ENCODE peak calls at places on chromosomes 6 and 20, in six cellular contexts. Q is IMR-90, J is A549, A is K562, H is HepG2, L is GM12878. B is an unnamed sample.

GRCh38 chr6:111894272-111894671 is 21.0 kb upstream of the FYN start:
- DNase-seq in Q (peak), J (no peak), A (no peak), H (no peak), L (no peak), B (no peak)

GRCh38 chr20:32521780-32522524 is 63.2 kb downstream of the NOL4L start:
- DNase-seq in Q (peak), J (peak), A (peak), H (peak), L (no peak), B (peak)

GRCh38 chr20:561437-562231 is 18.0 kb upstream of the CSNK2A1 start:
- DNase-seq in Q (peak), J (peak), A (peak), H (peak), L (no peak), B (peak)

GRCh38 chr6:22078802-22079545 is 217.9 kb downstream of the PRL start:
- DNase-seq in Q (no peak), J (no peak), A (no peak), H (no peak), L (no peak), B (peak)

GRCh38 chr20:7113577-7114466 is 346.3 kb downstream of the BMP2 start:
- DNase-seq in Q (peak), J (peak), A (no peak), H (peak), L (no peak), B (peak)

GRCh38 chr6:43867246-43867645 is 97.2 kb downstream of the VEGFA start:
- DNase-seq in Q (no peak), J (no peak), A (no peak), H (no peak), L (no peak), B (no peak)

GRCh38 chr6:11618533-11618932 is 81.0 kb downstream of the TMEM170B start:
- DNase-seq in Q (peak), J (peak), A (no peak), H (no peak), L (peak), B (peak)

GRCh38 chr6:50185006-50185405 is 135.3 kb upstream of the DEFB112 start:
- DNase-seq in Q (no peak), J (peak), A (no peak), H (peak), L (no peak), B (peak)

GRCh38 chr6:10720229-10720959 is 2.5 kb upstream of the TMEM14C start:
- DNase-seq in Q (peak), J (no peak), A (no peak), H (peak), L (no peak), B (no peak)

GRCh38 chr20:31596831-31597482 is 8.1 kb upstream of the ID1 start:
- DNase-seq in Q (no peak), J (no peak), A (no peak), H (no peak), L (no peak), B (no peak)

GRCh38 chr20:8903655-8904605 is 165.0 kb upstream of the PLCB4 start:
- DNase-seq in Q (no peak), J (no peak), A (no peak), H (no peak), L (no peak), B (no peak)

GRCh38 chr6:140566706-140567330 is 1192.4 kb upstream of the CITED2 start:
- DNase-seq in Q (peak), J (no peak), A (no peak), H (no peak), L (no peak), B (no peak)

GRCh38 chr20:2619961-2620595 is 32.4 kb upstream of the NOP56 start:
- DNase-seq in Q (peak), J (peak), A (no peak), H (peak), L (no peak), B (no peak)

GRCh38 chr6:56724455-56724854 is 81.8 kb upstream of the DST start:
- DNase-seq in Q (peak), J (no peak), A (no peak), H (no peak), L (no peak), B (no peak)

GRCh38 chr6:166448432-166448831 is 65.7 kb upstream of the MPC1 start:
- DNase-seq in Q (no peak), J (no peak), A (no peak), H (no peak), L (no peak), B (no peak)

GRCh38 chr6:166449641-166450040 is 66.9 kb upstream of the MPC1 start:
- DNase-seq in Q (no peak), J (no peak), A (no peak), H (no peak), L (no peak), B (no peak)

GRCh38 chr6:166446567-166447065 is 63.9 kb upstream of the MPC1 start:
- DNase-seq in Q (peak), J (no peak), A (no peak), H (no peak), L (no peak), B (no peak)

GRCh38 chr6:166450167-166450873 is 67.6 kb upstream of the MPC1 start:
- DNase-seq in Q (no peak), J (no peak), A (no peak), H (no peak), L (no peak), B (no peak)

DNA sequence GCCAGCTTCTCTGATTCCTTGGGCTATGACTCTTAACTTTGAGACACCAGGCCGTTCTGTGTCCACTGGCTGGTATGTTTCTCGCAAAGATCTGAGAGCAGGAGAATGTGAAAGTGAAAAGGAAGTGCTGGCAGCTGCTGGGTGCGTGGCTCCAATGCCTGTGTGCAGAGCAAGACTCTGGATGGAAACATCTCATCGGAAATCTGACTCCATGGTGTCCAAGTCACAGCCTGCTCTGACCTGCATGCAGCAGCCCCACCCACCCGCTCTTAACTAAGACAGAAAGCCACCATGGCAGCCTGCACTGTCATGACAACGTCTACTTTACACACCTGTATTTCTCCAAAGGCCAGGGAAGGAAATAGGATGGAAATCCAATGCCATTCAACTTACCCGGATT is 66.3 kb upstream of the MPC1 start:
- DNase-seq in Q (no peak), J (no peak), A (no peak), H (no peak), L (no peak), B (no peak)
- TF ChIP-seq BHLHE40 in Q (no peak), J (no peak), A (no peak), H (no peak), L (no peak), B (no peak)

GRCh38 chr6:142014515-142014914 is 118.2 kb upstream of the GJE1 start:
- DNase-seq in Q (peak), J (peak), A (no peak), H (no peak), L (no peak), B (no peak)
- TF ChIP-seq BHLHE40 in Q (no peak), J (no peak), A (no peak), H (no peak), L (no peak), B (no peak)

GRCh38 chr20:63218701-63219446 is 2.9 kb upstream of the YTHDF1 start:
- DNase-seq in Q (no peak), J (no peak), A (no peak), H (no peak), L (no peak), B (no peak)

GRCh38 chr20:63219447-63219821 is 3.5 kb upstream of the YTHDF1 start:
- DNase-seq in Q (no peak), J (no peak), A (no peak), H (no peak), L (no peak), B (no peak)

GRCh38 chr20:63216041-63216848 is at the start of gene YTHDF1:
- DNase-seq in Q (peak), J (peak), A (peak), H (peak), L (peak), B (peak)

GRCh38 chr20:63216849-63217471 is 1.0 kb upstream of the YTHDF1 start:
- DNase-seq in Q (no peak), J (no peak), A (no peak), H (no peak), L (no peak), B (no peak)

GRCh38 chr20:63217706-63218105 is 1.8 kb upstream of the YTHDF1 start:
- DNase-seq in Q (no peak), J (no peak), A (no peak), H (peak), L (no peak), B (no peak)
- TF ChIP-seq BHLHE40 in Q (no peak), J (no peak), A (no peak), H (no peak), L (no peak), B (no peak)

DNA sequence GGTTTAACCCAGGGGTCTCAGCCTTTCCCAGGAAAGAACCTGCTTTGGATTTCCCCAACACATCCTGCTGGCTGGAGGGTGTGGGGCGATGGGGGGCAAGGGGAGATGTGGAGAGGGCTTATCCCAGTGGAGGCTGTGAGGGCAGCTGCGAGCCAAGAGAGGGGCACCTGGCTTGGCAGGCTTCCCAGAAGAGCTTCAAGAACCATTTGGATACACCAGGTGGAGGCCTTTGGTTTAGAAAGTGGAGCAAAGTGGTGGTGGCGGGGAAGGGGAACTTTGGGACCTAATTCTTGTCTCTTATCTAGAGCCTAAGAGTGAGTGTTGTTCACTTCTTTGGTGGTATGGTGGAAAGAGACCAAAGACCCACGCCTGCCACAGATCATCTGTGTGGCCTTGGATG is 12.4 kb downstream of the CD40 start:
- DNase-seq in Q (no peak), J (no peak), A (no peak), H (no peak), L (peak), B (no peak)
- TF ChIP-seq BHLHE40 in Q (no peak), J (no peak), A (no peak), H (no peak), L (no peak), B (no peak)

GRCh38 chr20:37630161-37630560 is 63.7 kb upstream of the CTNNBL1 start:
- DNase-seq in Q (no peak), J (no peak), A (no peak), H (no peak), L (no peak), B (no peak)
- TF ChIP-seq BHLHE40 in Q (no peak), J (no peak), A (no peak), H (no peak), L (no peak), B (no peak)

DNA sequence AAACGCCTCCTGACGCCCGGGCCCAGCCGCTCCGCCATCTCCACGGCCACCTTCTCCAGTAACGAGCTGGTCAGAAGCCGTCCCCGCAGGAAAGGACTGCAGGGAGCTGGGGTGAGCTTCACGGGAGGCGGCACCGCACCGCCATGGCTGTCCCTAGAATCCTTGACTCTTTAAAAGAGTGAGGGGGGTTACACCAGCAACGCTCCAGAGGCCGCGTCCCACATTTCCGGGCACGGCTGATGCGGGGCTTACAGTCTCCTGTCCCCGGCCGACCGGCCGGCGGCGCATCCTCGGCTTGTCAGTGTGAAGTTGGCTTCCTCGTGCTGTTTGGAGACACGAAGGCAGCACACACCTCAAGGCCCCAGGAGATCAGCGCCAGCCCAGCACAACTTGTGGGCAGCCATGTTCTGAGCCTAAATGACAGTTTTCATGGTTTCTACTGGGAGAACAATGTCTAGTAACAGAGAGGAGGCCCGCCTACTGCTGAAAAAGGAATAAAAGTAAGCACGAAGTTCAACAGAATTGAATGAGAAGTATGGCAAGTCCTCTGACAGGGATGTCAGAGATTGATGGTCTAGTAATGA is 30.4 kb downstream of the SLC2A4RG start:
- DNase-seq in Q (no peak), J (no peak), A (no peak), H (no peak), L (no peak), B (no peak)
- TF ChIP-seq BHLHE40 in Q (no peak), J (no peak), A (no peak), H (no peak), L (no peak), B (no peak)

DNA sequence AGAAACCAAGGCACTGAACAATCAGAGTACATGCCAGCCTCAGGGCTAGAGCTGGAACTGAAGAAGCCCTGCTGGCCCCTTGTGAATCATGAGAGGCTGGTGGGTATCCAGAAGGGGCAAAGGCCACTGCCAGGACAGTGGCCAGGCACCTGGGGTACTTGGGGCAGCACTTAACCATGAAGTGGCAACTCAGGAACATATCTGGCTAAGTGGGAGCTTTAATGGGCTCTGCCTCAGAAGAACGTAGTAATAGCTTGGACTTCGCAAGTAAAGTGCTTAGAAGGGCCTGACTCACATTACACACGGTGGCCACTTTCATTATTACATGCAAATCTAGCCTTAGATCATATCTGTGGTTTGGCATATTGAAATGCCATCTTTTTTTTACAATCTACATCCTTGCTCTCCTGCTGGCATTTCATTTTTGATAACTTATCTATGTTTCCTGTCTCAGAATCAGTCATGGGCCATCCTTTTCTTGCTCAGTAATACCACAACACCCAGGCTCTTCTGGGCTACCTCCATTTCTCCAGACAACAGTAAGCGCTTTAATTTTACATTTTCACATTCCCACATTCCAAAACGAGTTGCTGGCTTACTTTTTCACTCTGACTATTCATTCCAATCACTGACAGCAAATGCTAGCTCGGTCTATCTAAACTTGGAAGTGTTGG is 21.6 kb downstream of the NAPB start:
- DNase-seq in Q (peak), J (peak), A (peak), H (no peak), L (no peak), B (no peak)
- TF ChIP-seq BHLHE40 in Q (no peak), J (no peak), A (no peak), H (no peak), L (no peak), B (no peak)

B was measured in HEK293T.